ENCODE peak calls at places on chromosomes 11 and 22, in six cellular contexts. Q, D, N, R, H and G are unnamed samples.

GRCh38 chr11:129383060-129383459 is 7.4 kb downstream of the BARX2 start:
- DNase-seq in H (no peak), D (no peak), Q (no peak), R (no peak), N (no peak), G (no peak)

GRCh38 chr11:113881856-113882255 is 6.5 kb upstream of the USP28 start:
- DNase-seq in H (no peak), R (no peak), Q (no peak), D (no peak), N (no peak), G (no peak)

GRCh38 chr22:44448271-44448780 is 49.7 kb downstream of the RTL6 start:
- DNase-seq in N (no peak), R (peak; percentile 25), D (peak; percentile 48), H (peak; percentile 94), Q (peak; percentile 54), G (peak; percentile 63)

GRCh38 chr11:109859325-109859724 is 233.9 kb upstream of the ZC3H12C start:
- DNase-seq in Q (no peak), D (no peak), H (peak; percentile 92), N (peak; percentile 95), R (no peak), G (no peak)

GRCh38 chr11:56782167-56782847 is 33.8 kb upstream of the OR9G4 start:
- DNase-seq in H (no peak), R (no peak), D (no peak), N (no peak), Q (no peak), G (no peak)

GRCh38 chr22:17537155-17537554 is 26.1 kb upstream of the SLC25A18 start:
- DNase-seq in R (no peak), Q (no peak), N (no peak), H (no peak), D (no peak), G (no peak)

GRCh38 chr11:120807414-120808150 is 216.3 kb upstream of the TBCEL start:
- DNase-seq in R (no peak), D (no peak), Q (no peak), N (no peak), H (peak; percentile 95), G (no peak)

GRCh38 chr11:93727985-93728791 is 13.1 kb downstream of the TAF1D start:
- DNase-seq in N (no peak), R (no peak), H (peak; percentile 54), Q (no peak), D (no peak), G (no peak)

GRCh38 chr11:128453444-128454336 is 133.7 kb downstream of the ETS1 start:
- DNase-seq in D (peak; percentile 62), Q (peak; percentile 73), H (peak; percentile 99), N (no peak), R (peak; percentile 86), G (peak; percentile 76)

GRCh38 chr22:43077121-43077877 is 11.9 kb downstream of the TTLL1 start:
- DNase-seq in N (no peak), H (no peak), R (no peak), Q (no peak), D (peak; percentile 19), G (peak; percentile 51)

GRCh38 chr11:2400761-2401435 is 348 bp downstream of the TSSC4 start:
- DNase-seq in Q (no peak), N (no peak), H (no peak), D (no peak), R (no peak), G (no peak)
- TF ChIP-seq POLR2A in Q (no peak), N (no peak), H (peak; percentile 49), D (no peak), R (no peak), G (no peak)

DNA sequence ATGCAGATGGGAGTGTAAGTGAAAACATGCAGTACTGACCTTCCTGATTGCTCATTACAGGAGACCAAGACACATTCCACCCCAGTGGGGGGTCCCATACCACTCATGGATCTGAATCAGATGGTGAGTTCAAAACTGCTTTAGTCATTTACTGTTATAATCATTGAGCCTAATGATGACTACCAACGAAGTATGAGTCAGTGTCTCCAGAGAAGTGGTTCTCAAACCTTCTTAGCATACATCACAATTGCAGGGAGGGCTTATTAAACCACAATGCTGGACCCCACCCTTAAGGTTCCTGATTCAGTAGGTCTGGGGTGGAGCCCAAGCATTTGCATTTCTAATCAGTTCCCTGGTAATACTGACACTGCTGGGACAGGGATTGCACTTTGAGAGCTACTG is 75.8 kb downstream of the CD44 start:
- DNase-seq in D (no peak), H (peak; percentile 97), Q (no peak), R (no peak), N (peak; percentile 74), G (no peak)
- H3K27ac ChIP-seq in D (no peak overlapping the region), H (peak overlapping the region; percentile 61), Q (no peak overlapping the region), R (no peak overlapping the region), N (peak overlapping the region; percentile 43), G (no peak overlapping the region)

GRCh38 chr11:6612008-6612815 is at the start of gene TAF10:
- DNase-seq in D (peak; percentile 98), N (peak; percentile 75), Q (peak; percentile 96), R (peak; percentile 97), H (peak; percentile 96), G (peak; percentile 99)
- H3K36me3 ChIP-seq in D (peaks cover 25% of the 10 kb centered on the region), N (peaks cover 21% of the 10 kb centered on the region), Q (peaks cover 75% of the 10 kb centered on the region), R (peaks cover 13% of the 10 kb centered on the region), H (peaks cover 64% of the 10 kb centered on the region), G (no peaks in the 10 kb centered on the region)

GRCh38 chr11:11237433-11237832 is 115.6 kb downstream of the CSNK2A3 start:
- DNase-seq in N (no peak), R (no peak), Q (no peak), H (no peak), D (no peak), G (no peak)
- TF ChIP-seq POLR2A in N (no peak), R (no peak), Q (no peak), H (no peak), D (no peak), G (no peak)

GRCh38 chr11:74954199-74954598 is 5.1 kb downstream of the SPCS2 start:
- DNase-seq in Q (no peak), H (no peak), N (no peak), D (no peak), R (no peak), G (no peak)
- H3K27ac ChIP-seq in Q (no peak overlapping the region), H (no peak overlapping the region), N (no peak overlapping the region), D (peak overlapping the region; percentile 40), R (no peak overlapping the region), G (no peak overlapping the region)

GRCh38 chr22:19396561-19396933 is 35.0 kb downstream of the HIRA start:
- DNase-seq in R (no peak), D (no peak), H (no peak), Q (no peak), N (no peak), G (no peak)

GRCh38 chr22:19398680-19399079 is 32.9 kb downstream of the HIRA start:
- DNase-seq in H (no peak), R (no peak), D (no peak), N (no peak), Q (no peak), G (no peak)

GRCh38 chr22:19398206-19398605 is 33.3 kb downstream of the HIRA start:
- DNase-seq in R (no peak), N (no peak), D (no peak), Q (no peak), H (no peak), G (no peak)

GRCh38 chr22:19397729-19398094 is 33.8 kb downstream of the HIRA start:
- DNase-seq in R (no peak), D (no peak), H (no peak), N (no peak), Q (no peak), G (no peak)

GRCh38 chr22:19396934-19397728 is 34.4 kb downstream of the HIRA start:
- DNase-seq in H (no peak), Q (no peak), D (no peak), N (no peak), R (no peak), G (no peak)
- H3K36me3 ChIP-seq in H (peaks cover 58% of the 10 kb centered on the region), Q (peaks cover 96% of the 10 kb centered on the region), D (peaks cover 24% of the 10 kb centered on the region), N (peaks cover 31% of the 10 kb centered on the region), R (no peaks in the 10 kb centered on the region), G (peaks cover 98% of the 10 kb centered on the region)

DNA sequence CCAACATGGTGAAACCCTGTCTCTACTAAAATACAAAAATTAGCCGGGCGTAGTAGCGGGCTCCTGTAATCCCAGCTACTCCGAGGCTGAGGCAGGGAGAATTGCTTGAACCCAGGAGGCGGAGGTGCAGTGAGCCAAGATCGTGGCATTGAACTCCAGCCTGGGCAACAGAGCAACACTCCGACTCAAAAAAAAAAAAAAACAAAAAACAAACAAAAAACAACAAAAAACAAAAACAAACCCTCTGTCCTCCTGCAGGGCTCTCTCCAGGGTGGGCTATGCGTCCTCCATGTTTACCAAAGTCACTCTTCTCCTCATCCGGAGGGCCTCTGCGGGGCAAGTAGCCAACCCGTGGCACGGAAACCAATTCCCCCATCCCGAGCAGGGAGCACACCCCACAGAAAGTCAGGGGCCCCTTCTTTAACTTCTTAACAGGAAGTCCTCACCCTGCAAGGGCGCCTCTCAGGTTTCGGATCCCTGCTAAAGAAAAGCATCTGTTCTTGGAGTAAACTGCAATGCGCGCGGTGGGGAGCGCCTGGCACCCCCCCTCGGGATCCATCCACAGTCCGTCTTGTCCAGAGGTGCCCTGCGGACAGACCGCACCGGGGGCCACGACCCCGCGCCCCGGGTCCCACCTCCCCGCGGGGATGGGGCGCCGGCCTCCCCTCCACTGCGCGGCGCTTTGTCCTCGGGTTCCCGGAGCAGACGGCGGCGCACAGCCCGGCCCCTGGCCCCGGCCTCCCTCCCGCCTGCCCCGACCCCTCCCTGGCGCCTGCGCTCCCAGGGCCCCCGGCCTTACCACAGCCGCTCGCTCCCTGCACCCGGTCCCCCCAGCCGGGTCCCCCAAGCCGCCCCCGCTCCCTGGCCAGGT is 712 bp downstream of the CERK start:
- DNase-seq in Q (no peak), R (peak; percentile 22), H (peak; percentile 34), N (no peak), D (peak; percentile 59), G (peak; percentile 57)
- TF ChIP-seq POLR2A in Q (no peak), R (no peak), H (no peak), N (no peak), D (no peak), G (no peak)